ENCODE peak calls at places on chromosomes 7 and 10, in nine cellular contexts. One of them, this sample, is unnamed.

GRCh38 chr7:135490783-135491182 is 19.1 kb downstream of the CNOT4 start:
- DNase-seq in PC-9: no peak
- DNase-seq in AML-193: no peak
- DNase-seq in kidney glomerular epithelial cell: peak
- DNase-seq in RWPE1: no peak
- DNase-seq in NCI-H1694 treated with DMSO at 0.1 percent for 48 hours: no peak
- DNase-seq in activated CD4-positive, alpha-beta T cell treated with anti-CD3 and anti-CD28 coated beads, Interleukin-2, amount 50 U/mL, for 4 hours: no peak
- DNase-seq in Daoy: peak
- DNase-seq in stimulated activated CD4-positive, alpha-beta T cell treated with anti-CD3 and anti-CD28 coated beads, Interleukin-15, amount 100 ng/mL, for 1 hour: no peak
- DNase-seq in this sample: peak

GRCh38 chr7:34277016-34277800 is 371.9 kb downstream of the BMPER start:
- DNase-seq in PC-9: no peak
- DNase-seq in AML-193: no peak
- DNase-seq in kidney glomerular epithelial cell: no peak
- DNase-seq in RWPE1: peak
- DNase-seq in NCI-H1694 treated with DMSO at 0.1 percent for 48 hours: no peak
- DNase-seq in activated CD4-positive, alpha-beta T cell treated with anti-CD3 and anti-CD28 coated beads, Interleukin-2, amount 50 U/mL, for 4 hours: no peak
- DNase-seq in Daoy: peak
- DNase-seq in stimulated activated CD4-positive, alpha-beta T cell treated with anti-CD3 and anti-CD28 coated beads, Interleukin-15, amount 100 ng/mL, for 1 hour: no peak
- DNase-seq in this sample: no peak

GRCh38 chr7:105926131-105926530 is 36.9 kb upstream of the CDHR3 start:
- DNase-seq in PC-9: no peak
- DNase-seq in AML-193: no peak
- DNase-seq in kidney glomerular epithelial cell: no peak
- DNase-seq in RWPE1: no peak
- DNase-seq in NCI-H1694 treated with DMSO at 0.1 percent for 48 hours: no peak
- DNase-seq in activated CD4-positive, alpha-beta T cell treated with anti-CD3 and anti-CD28 coated beads, Interleukin-2, amount 50 U/mL, for 4 hours: no peak
- DNase-seq in Daoy: no peak
- DNase-seq in stimulated activated CD4-positive, alpha-beta T cell treated with anti-CD3 and anti-CD28 coated beads, Interleukin-15, amount 100 ng/mL, for 1 hour: no peak
- DNase-seq in this sample: no peak

GRCh38 chr10:72316386-72316700 is 38.4 kb downstream of the DNAJB12 start:
- DNase-seq in PC-9: no peak
- DNase-seq in AML-193: no peak
- DNase-seq in kidney glomerular epithelial cell: no peak
- DNase-seq in RWPE1: no peak
- DNase-seq in NCI-H1694 treated with DMSO at 0.1 percent for 48 hours: no peak
- DNase-seq in activated CD4-positive, alpha-beta T cell treated with anti-CD3 and anti-CD28 coated beads, Interleukin-2, amount 50 U/mL, for 4 hours: no peak
- DNase-seq in Daoy: no peak
- DNase-seq in stimulated activated CD4-positive, alpha-beta T cell treated with anti-CD3 and anti-CD28 coated beads, Interleukin-15, amount 100 ng/mL, for 1 hour: no peak
- DNase-seq in this sample: no peak

GRCh38 chr7:107563761-107564552 is at the start of the genes COG5 and DUS4L:
- DNase-seq in PC-9: peak
- DNase-seq in AML-193: peak
- DNase-seq in kidney glomerular epithelial cell: peak
- DNase-seq in RWPE1: peak
- DNase-seq in NCI-H1694 treated with DMSO at 0.1 percent for 48 hours: peak
- DNase-seq in activated CD4-positive, alpha-beta T cell treated with anti-CD3 and anti-CD28 coated beads, Interleukin-2, amount 50 U/mL, for 4 hours: peak
- DNase-seq in Daoy: peak
- DNase-seq in stimulated activated CD4-positive, alpha-beta T cell treated with anti-CD3 and anti-CD28 coated beads, Interleukin-15, amount 100 ng/mL, for 1 hour: peak
- DNase-seq in this sample: peak

GRCh38 chr10:77692782-77693181 is 55.2 kb upstream of the KCNMA1 start:
- DNase-seq in PC-9: no peak
- DNase-seq in AML-193: no peak
- DNase-seq in kidney glomerular epithelial cell: no peak
- DNase-seq in RWPE1: peak
- DNase-seq in NCI-H1694 treated with DMSO at 0.1 percent for 48 hours: no peak
- DNase-seq in activated CD4-positive, alpha-beta T cell treated with anti-CD3 and anti-CD28 coated beads, Interleukin-2, amount 50 U/mL, for 4 hours: no peak
- DNase-seq in Daoy: peak
- DNase-seq in stimulated activated CD4-positive, alpha-beta T cell treated with anti-CD3 and anti-CD28 coated beads, Interleukin-15, amount 100 ng/mL, for 1 hour: no peak
- DNase-seq in this sample: peak

GRCh38 chr7:42128703-42129102 is 108.3 kb downstream of the GLI3 start:
- DNase-seq in PC-9: no peak
- DNase-seq in AML-193: no peak
- DNase-seq in kidney glomerular epithelial cell: no peak
- DNase-seq in RWPE1: no peak
- DNase-seq in NCI-H1694 treated with DMSO at 0.1 percent for 48 hours: no peak
- DNase-seq in activated CD4-positive, alpha-beta T cell treated with anti-CD3 and anti-CD28 coated beads, Interleukin-2, amount 50 U/mL, for 4 hours: no peak
- DNase-seq in Daoy: peak
- DNase-seq in stimulated activated CD4-positive, alpha-beta T cell treated with anti-CD3 and anti-CD28 coated beads, Interleukin-15, amount 100 ng/mL, for 1 hour: no peak
- DNase-seq in this sample: peak

GRCh38 chr10:118543714-118544400 is 51.6 kb downstream of the PRLHR start:
- DNase-seq in PC-9: peak
- DNase-seq in AML-193: peak
- DNase-seq in kidney glomerular epithelial cell: peak
- DNase-seq in RWPE1: peak
- DNase-seq in NCI-H1694 treated with DMSO at 0.1 percent for 48 hours: peak
- DNase-seq in activated CD4-positive, alpha-beta T cell treated with anti-CD3 and anti-CD28 coated beads, Interleukin-2, amount 50 U/mL, for 4 hours: peak
- DNase-seq in Daoy: peak
- DNase-seq in stimulated activated CD4-positive, alpha-beta T cell treated with anti-CD3 and anti-CD28 coated beads, Interleukin-15, amount 100 ng/mL, for 1 hour: no peak
- DNase-seq in this sample: peak

GRCh38 chr7:92135100-92135429 is 788 bp upstream of the CYP51A1 start:
- DNase-seq in PC-9: no peak
- DNase-seq in AML-193: peak
- DNase-seq in kidney glomerular epithelial cell: no peak
- DNase-seq in RWPE1: peak
- DNase-seq in NCI-H1694 treated with DMSO at 0.1 percent for 48 hours: peak
- DNase-seq in activated CD4-positive, alpha-beta T cell treated with anti-CD3 and anti-CD28 coated beads, Interleukin-2, amount 50 U/mL, for 4 hours: no peak
- DNase-seq in Daoy: no peak
- DNase-seq in stimulated activated CD4-positive, alpha-beta T cell treated with anti-CD3 and anti-CD28 coated beads, Interleukin-15, amount 100 ng/mL, for 1 hour: no peak
- DNase-seq in this sample: peak

GRCh38 chr10:8044908-8045727 is 9.4 kb upstream of the GATA3 start:
- DNase-seq in PC-9: peak
- DNase-seq in AML-193: no peak
- DNase-seq in kidney glomerular epithelial cell: no peak
- DNase-seq in RWPE1: no peak
- DNase-seq in NCI-H1694 treated with DMSO at 0.1 percent for 48 hours: no peak
- DNase-seq in activated CD4-positive, alpha-beta T cell treated with anti-CD3 and anti-CD28 coated beads, Interleukin-2, amount 50 U/mL, for 4 hours: no peak
- DNase-seq in Daoy: peak
- DNase-seq in stimulated activated CD4-positive, alpha-beta T cell treated with anti-CD3 and anti-CD28 coated beads, Interleukin-15, amount 100 ng/mL, for 1 hour: no peak
- DNase-seq in this sample: no peak

GRCh38 chr7:129969881-129970446 is 17.2 kb upstream of the UBE2H start:
- DNase-seq in PC-9: peak
- DNase-seq in AML-193: no peak
- DNase-seq in kidney glomerular epithelial cell: peak
- DNase-seq in RWPE1: peak
- DNase-seq in NCI-H1694 treated with DMSO at 0.1 percent for 48 hours: no peak
- DNase-seq in activated CD4-positive, alpha-beta T cell treated with anti-CD3 and anti-CD28 coated beads, Interleukin-2, amount 50 U/mL, for 4 hours: no peak
- DNase-seq in Daoy: peak
- DNase-seq in stimulated activated CD4-positive, alpha-beta T cell treated with anti-CD3 and anti-CD28 coated beads, Interleukin-15, amount 100 ng/mL, for 1 hour: no peak
- DNase-seq in this sample: peak

GRCh38 chr7:56537952-56538351 is 421.7 kb upstream of the NUPR2 start:
- DNase-seq in PC-9: no peak
- DNase-seq in AML-193: no peak
- DNase-seq in kidney glomerular epithelial cell: no peak
- DNase-seq in RWPE1: no peak
- DNase-seq in NCI-H1694 treated with DMSO at 0.1 percent for 48 hours: no peak
- DNase-seq in activated CD4-positive, alpha-beta T cell treated with anti-CD3 and anti-CD28 coated beads, Interleukin-2, amount 50 U/mL, for 4 hours: no peak
- DNase-seq in Daoy: peak
- DNase-seq in stimulated activated CD4-positive, alpha-beta T cell treated with anti-CD3 and anti-CD28 coated beads, Interleukin-15, amount 100 ng/mL, for 1 hour: no peak
- DNase-seq in this sample: no peak